ENCODE peak calls at places on chromosomes 4 and X, in seven cellular contexts. Q, G, D, R, C, P and A are unnamed samples.

GRCh38 chr4:162959056-162959455 is 207.6 kb downstream of the NAF1 start:
- DNase-seq in R (no peak), C (no peak), P (no peak), D (peak; percentile 28), Q (no peak), G (peak; percentile 4), A (no peak)

GRCh38 chrX:7828594-7828993 is 14.4 kb upstream of the VCX start:
- DNase-seq in G (peak; percentile 28), C (no peak), R (peak; percentile 4), D (peak; percentile 44), P (no peak), Q (no peak), A (no peak)

GRCh38 chr4:114251020-114251419 is 271.6 kb upstream of the ARSJ start:
- DNase-seq in P (no peak), G (peak; percentile 33), D (no peak), C (no peak), Q (no peak), R (no peak), A (no peak)

GRCh38 chr4:174136013-174136412 is 147.5 kb downstream of the FBXO8 start:
- DNase-seq in Q (no peak), R (no peak), D (peak; percentile 64), P (no peak), G (no peak), C (no peak), A (peak; percentile 49)

GRCh38 chr4:2650276-2650675 is 105.9 kb downstream of the TNIP2 start:
- DNase-seq in C (no peak), P (no peak), D (no peak), R (no peak), Q (no peak), G (no peak), A (no peak)

GRCh38 chr4:1010522-1011021 is 854 bp upstream of the FGFRL1 start:
- DNase-seq in P (peak; percentile 89), R (no peak), G (peak; percentile 79), C (peak; percentile 42), Q (peak; percentile 93), D (peak; percentile 59), A (peak; percentile 97)

GRCh38 chr4:16125571-16126445 is 42.0 kb upstream of the PROM1 start:
- DNase-seq in Q (no peak), D (no peak), G (no peak), R (no peak), C (no peak), P (peak; percentile 34), A (peak; percentile 6)

GRCh38 chr4:121077496-121077895 is 5.2 kb upstream of the NDNF start:
- DNase-seq in D (no peak), R (no peak), C (no peak), G (no peak), Q (no peak), P (no peak), A (no peak)

GRCh38 chrX:36019164-36019563 is 99.6 kb downstream of the CFAP47 start:
- DNase-seq in Q (no peak), C (no peak), P (no peak), G (no peak), D (no peak), R (no peak), A (no peak)

GRCh38 chrX:69357293-69357692 is 146.8 kb upstream of the NALF2 start:
- DNase-seq in Q (no peak), R (no peak), G (no peak), P (no peak), C (no peak), D (no peak), A (no peak)

GRCh38 chrX:151397741-151398070 is 700 bp downstream of the VMA21 start:
- DNase-seq in P (no peak), C (peak; percentile 2), Q (no peak), D (no peak), G (peak; percentile 7), R (peak; percentile 13), A (no peak)

GRCh38 chrX:28649541-28649940 is 62.3 kb downstream of the IL1RAPL1 start:
- DNase-seq in P (no peak), R (no peak), Q (no peak), D (no peak), C (no peak), G (peak; percentile 59), A (no peak)

GRCh38 chrX:25013593-25014365 is 2.0 kb downstream of the ARX start:
- DNase-seq in C (no peak), R (no peak), D (peak; percentile 62), Q (no peak), G (no peak), P (no peak), A (no peak)

GRCh38 chrX:25014366-25014838 is 1.4 kb downstream of the ARX start:
- DNase-seq in D (peak; percentile 34), R (no peak), G (no peak), C (no peak), Q (no peak), P (no peak), A (no peak)

GRCh38 chrX:25012433-25012735 is 3.4 kb downstream of the ARX start:
- DNase-seq in P (no peak), Q (no peak), D (peak; percentile 79), C (no peak), G (no peak), R (no peak), A (peak; percentile 24)

GRCh38 chrX:25011589-25012432 is 4.0 kb downstream of the ARX start:
- DNase-seq in Q (no peak), R (no peak), D (peak; percentile 60), G (no peak), C (no peak), P (no peak), A (no peak)

DNA sequence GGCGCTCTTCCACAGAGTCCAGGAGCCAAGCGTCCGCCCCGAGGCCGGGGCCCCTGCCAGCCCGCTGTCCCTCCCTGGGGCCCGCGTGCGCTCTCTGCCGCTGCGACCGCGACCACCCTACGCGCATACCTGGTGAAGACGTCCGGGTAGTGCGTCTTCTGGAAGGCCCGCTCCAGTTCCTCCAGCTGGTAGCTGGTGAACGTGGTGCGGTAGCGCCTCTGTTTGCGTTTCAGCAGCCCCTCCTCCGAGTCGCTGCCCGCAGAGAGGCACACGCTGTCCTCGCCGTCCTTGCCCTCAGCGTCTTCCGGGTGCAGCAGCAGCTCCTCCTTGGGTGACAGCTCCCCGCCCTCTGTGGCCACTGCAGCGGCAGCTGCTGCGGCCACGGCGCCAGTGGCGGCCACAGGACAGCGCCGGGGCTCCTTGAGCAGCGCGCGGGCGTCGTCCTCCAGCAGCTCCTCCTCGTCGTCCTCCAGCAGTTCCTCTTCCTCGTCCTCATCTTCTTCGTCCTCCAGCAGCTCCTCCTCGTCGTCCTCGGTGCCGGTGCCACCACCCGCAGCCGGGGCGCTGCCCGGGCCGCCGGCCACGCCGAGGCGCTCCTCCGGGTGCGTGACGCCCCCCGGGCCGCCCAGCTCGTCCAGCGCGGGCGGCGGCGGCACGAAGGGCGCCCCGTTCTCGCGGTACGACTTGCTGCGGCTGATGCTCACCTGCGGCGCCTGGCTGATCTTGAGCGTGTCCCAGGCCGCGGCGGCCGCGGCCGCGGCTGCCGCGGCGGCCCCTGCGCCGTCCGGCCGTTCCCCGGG is 2.8 kb downstream of the ARX start:
- DNase-seq in D (peak; percentile 63), G (no peak), Q (no peak), R (no peak), P (no peak), C (no peak), A (peak; percentile 19)
- TF ChIP-seq EZH2 in D (no peak), G (no peak), Q (peak; percentile 79), R (no peak), P (no peak), C (peak; percentile 78), A (no peak)

GRCh38 chr4:143025111-143025704 is 159.5 kb upstream of the USP38 start:
- DNase-seq in Q (peak; percentile 21), C (no peak), R (no peak), D (peak; percentile 54), G (peak; percentile 55), P (no peak), A (peak; percentile 69)

GRCh38 chr4:143023519-143023918 is 161.2 kb upstream of the USP38 start:
- DNase-seq in Q (no peak), G (peak; percentile 54), D (no peak), P (no peak), R (no peak), C (no peak), A (peak; percentile 20)

GRCh38 chr4:143021384-143021783 is 163.3 kb upstream of the USP38 start:
- DNase-seq in D (no peak), C (no peak), P (no peak), Q (no peak), G (no peak), R (no peak), A (no peak)

GRCh38 chr4:143026459-143027170 is 158.1 kb upstream of the USP38 start:
- DNase-seq in C (no peak), D (no peak), P (no peak), R (no peak), Q (no peak), G (no peak), A (peak; percentile 73)
- H2AFZ ChIP-seq in C (no peak overlapping the region), D (no peak overlapping the region), P (no peak overlapping the region), R (no peak overlapping the region), Q (no peak overlapping the region), G (no peak overlapping the region), A (no peak overlapping the region)

GRCh38 chr4:4869380-4869723 is 9.9 kb downstream of the MSX1 start:
- DNase-seq in Q (no peak), P (no peak), R (no peak), C (no peak), G (no peak), D (peak; percentile 39), A (no peak)
- TF ChIP-seq EZH2 in Q (no peak), P (no peak), R (no peak), C (no peak), G (no peak), D (peak; percentile 83), A (no peak)

GRCh38 chr4:87192155-87192919 is 28.1 kb downstream of the KLHL8 start:
- DNase-seq in D (no peak), P (no peak), G (no peak), R (no peak), Q (peak; percentile 8), C (no peak), A (peak; percentile 8)
- H2AFZ ChIP-seq in D (no peak overlapping the region), P (no peak overlapping the region), G (no peak overlapping the region), R (no peak overlapping the region), Q (no peak overlapping the region), C (no peak overlapping the region), A (no peak overlapping the region)

GRCh38 chr4:185210102-185210981 is 944 bp downstream of the SNX25 start:
- DNase-seq in R (no peak), D (peak; percentile 75), G (peak; percentile 31), P (peak; percentile 45), Q (peak; percentile 47), C (peak; percentile 67), A (peak; percentile 84)
- TF ChIP-seq EZH2 in R (no peak), D (no peak), G (no peak), P (no peak), Q (no peak), C (no peak), A (no peak)